ENCODE peak calls at places on chromosomes 16 and 17, in six cellular contexts. M is HFF-Myc, I is AG04450, S is body of pancreas, A is Peyer's patch, X is neural crest cell. Y is an unnamed sample.
A peak's percentile ranks its signal among the peaks of the same experiment; 100 is the strongest.

GRCh38 chr16:66979011-66979717 is 9.2 kb upstream of the CES4A start:
- DNase-seq in M (no peak), I (no peak), S (peak; percentile 36), A (no peak), X (no peak), Y (no peak)

GRCh38 chr17:5034651-5035050 is 575 bp downstream of the SLC52A1 start:
- DNase-seq in M (no peak), X (no peak), A (no peak), S (no peak), I (no peak), Y (no peak)

GRCh38 chr16:86128246-86128645 is 229.3 kb downstream of the IRF8 start:
- DNase-seq in I (no peak), M (no peak), A (no peak), X (no peak), S (no peak), Y (no peak)

GRCh38 chr16:28188085-28188916 is 23.5 kb downstream of the XPO6 start:
- DNase-seq in S (no peak), A (no peak), I (no peak), M (no peak), X (no peak), Y (no peak)

GRCh38 chr16:69017036-69017783 is 88.2 kb upstream of the HAS3 start:
- DNase-seq in M (peak; percentile 20), S (no peak), A (no peak), I (no peak), X (no peak), Y (no peak)

GRCh38 chr16:425740-426114 is 278 bp downstream of the RAB11FIP3 start:
- DNase-seq in A (no peak), S (no peak), M (no peak), X (no peak), I (no peak), Y (no peak)

GRCh38 chr16:86110726-86111125 is 211.8 kb downstream of the IRF8 start:
- DNase-seq in S (no peak), X (no peak), A (no peak), I (no peak), M (no peak), Y (no peak)

GRCh38 chr17:51486091-51486490 is 225.7 kb downstream of the UTP18 start:
- DNase-seq in I (no peak), A (no peak), M (no peak), X (no peak), S (peak; percentile 51), Y (no peak)

GRCh38 chr16:84555418-84556196 is 51.1 kb upstream of the MEAK7 start:
- DNase-seq in X (peak; percentile 60), S (no peak), M (no peak), A (no peak), I (no peak), Y (no peak)

GRCh38 chr17:42103221-42103954 is 5.1 kb upstream of the ZNF385C start:
- DNase-seq in X (no peak), S (no peak), A (no peak), I (no peak), M (no peak), Y (no peak)

GRCh38 chr16:11007714-11008240 is 63.4 kb downstream of the CLEC16A start:
- DNase-seq in M (no peak), A (no peak), I (no peak), X (no peak), S (no peak), Y (no peak)

GRCh38 chr16:13911306-13911705 is 8.6 kb upstream of the ERCC4 start:
- DNase-seq in A (no peak), S (no peak), X (no peak), M (no peak), I (no peak), Y (no peak)

GRCh38 chr16:78503501-78504110 is 404.2 kb downstream of the WWOX start:
- DNase-seq in X (peak; percentile 55), A (peak; percentile 75), I (no peak), M (no peak), S (peak; percentile 68), Y (no peak)

GRCh38 chr17:28258347-28258887 is 60.6 kb upstream of the TMEM97 start:
- DNase-seq in X (no peak), S (peak; percentile 69), A (peak; percentile 50), I (no peak), M (no peak), Y (no peak)

GRCh38 chr17:76266244-76266938 is 1.2 kb downstream of the UBALD2 start:
- DNase-seq in S (peak; percentile 8), I (no peak), A (no peak), X (no peak), M (no peak), Y (no peak)

GRCh38 chr17:47882247-47882646 is 13.8 kb upstream of the SP2 start:
- DNase-seq in S (no peak), X (no peak), M (no peak), A (peak; percentile 79), I (no peak), Y (no peak)

GRCh38 chr16:66386629-66387622 is 20.4 kb downstream of the CDH5 start:
- DNase-seq in M (no peak), A (peak; percentile 40), I (no peak), X (no peak), S (peak; percentile 61), Y (no peak)

DNA sequence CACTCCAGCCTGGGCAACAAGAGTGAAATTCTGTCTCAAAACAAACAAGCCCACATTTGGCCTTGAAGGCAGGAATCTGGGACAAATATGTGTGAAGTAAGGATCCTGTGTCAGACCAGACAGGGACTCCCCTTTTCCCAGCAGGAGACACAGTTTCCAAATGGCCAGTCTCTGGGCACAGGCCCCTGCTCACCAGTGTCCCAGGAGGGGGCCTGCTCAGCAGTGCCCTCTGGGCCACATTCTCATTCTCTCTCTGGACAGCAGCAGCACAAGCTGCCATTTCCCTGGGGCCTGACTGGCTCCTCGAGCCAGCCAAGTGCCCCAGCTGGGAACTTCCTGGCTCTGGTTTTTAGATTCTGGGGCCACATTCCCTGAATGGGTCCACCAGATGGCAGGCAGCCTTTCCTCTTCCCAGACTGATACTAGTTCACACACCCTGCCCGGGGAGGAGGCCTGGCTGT is 11.7 kb upstream of the MNT start:
- DNase-seq in I (no peak), A (no peak), X (no peak), S (peak; percentile 90), M (no peak), Y (no peak)
- TF ChIP-seq CTCF in I (no peak), A (no peak), X (no peak), S (peak; percentile 36), M (no peak), Y (no peak)

GRCh38 chr17:13306310-13306962 is 288.6 kb upstream of the ELAC2 start:
- DNase-seq in I (peak; percentile 46), A (no peak), M (peak; percentile 81), X (peak; percentile 41), S (peak; percentile 54), Y (no peak)
- TF ChIP-seq CTCF in I (peak; percentile 62), A (no peak), M (peak; percentile 73), X (peak; percentile 60), S (peak; percentile 57), Y (no peak)

GRCh38 chr16:23504453-23505179 is 5.7 kb downstream of the GGA2 start:
- DNase-seq in S (peak; percentile 70), X (no peak), A (peak; percentile 74), I (peak; percentile 54), M (peak; percentile 71), Y (peak; percentile 76)
- TF ChIP-seq CTCF in S (no peak), X (no peak), A (no peak), I (no peak), M (no peak), Y (no peak)

DNA sequence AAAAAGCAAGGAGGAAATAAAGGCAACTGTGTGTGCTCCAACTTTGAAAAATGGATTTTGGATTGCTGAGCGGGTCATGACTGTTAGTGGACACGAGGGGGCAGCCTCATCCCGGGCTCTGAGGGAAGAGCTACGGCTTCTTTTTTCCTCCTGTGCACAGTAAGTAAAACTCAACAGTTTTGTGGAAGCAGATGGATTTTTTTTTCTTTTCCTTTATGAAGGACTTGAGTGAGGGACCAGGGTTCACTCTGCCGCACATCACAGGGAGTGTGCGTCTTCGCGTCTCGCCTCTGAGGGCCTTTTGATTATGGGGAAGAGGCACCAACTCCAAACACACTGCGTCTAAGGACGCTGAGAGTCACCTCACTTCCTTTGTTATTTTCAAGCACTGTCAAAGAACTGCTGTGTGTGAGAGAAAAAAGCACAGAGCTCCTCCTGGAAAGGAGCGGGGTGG is 80.3 kb upstream of the GOT2 start:
- DNase-seq in X (peak; percentile 57), A (peak; percentile 47), S (peak; percentile 34), M (peak; percentile 3), I (peak; percentile 2), Y (peak; percentile 23)
- TF ChIP-seq CTCF in X (peak; percentile 93), A (peak; percentile 7), S (peak; percentile 70), M (peak; percentile 91), I (peak; percentile 91), Y (peak; percentile 79)

DNA sequence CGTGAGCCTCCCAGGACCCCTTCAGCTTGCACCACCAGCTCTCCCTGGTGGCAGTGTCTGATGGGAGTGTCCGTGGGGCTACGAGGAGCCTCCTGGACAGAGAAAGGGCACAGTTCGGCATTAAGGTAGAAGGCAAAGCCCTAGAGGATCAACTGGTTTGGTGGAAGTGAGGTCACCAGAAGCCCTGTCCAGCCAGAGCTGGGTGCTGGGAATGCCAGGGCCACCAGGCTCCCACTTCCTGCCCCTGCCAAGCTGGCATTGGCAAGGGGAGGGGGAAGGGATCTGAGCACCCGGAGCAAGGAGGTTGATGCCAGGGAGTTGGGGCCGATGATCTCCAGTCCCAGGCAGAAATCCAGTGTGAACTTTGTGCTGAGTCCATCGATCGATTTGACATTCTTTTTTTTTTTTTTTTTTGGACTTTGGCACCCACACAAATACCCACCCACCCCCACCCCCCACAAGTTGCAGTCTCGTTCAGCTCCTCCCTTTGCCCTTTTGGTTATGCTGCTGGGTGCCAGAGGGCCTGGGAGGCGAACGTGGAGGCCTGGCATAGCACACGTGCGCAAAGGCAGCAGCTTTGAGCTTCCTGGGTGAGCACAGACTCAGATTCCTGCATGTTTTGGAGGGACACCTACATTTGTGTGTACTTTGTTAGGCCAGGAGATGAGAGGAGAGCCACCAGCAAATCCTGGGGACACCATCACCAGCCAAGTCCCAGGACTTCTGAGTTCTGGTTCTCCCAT is 2.1 kb downstream of the NHERF1 start:
- DNase-seq in S (peak; percentile 98), X (no peak), I (no peak), M (no peak), A (peak; percentile 84), Y (no peak)
- TF ChIP-seq CTCF in S (peak; percentile 24), X (no peak), I (no peak), M (no peak), A (no peak), Y (no peak)

DNA sequence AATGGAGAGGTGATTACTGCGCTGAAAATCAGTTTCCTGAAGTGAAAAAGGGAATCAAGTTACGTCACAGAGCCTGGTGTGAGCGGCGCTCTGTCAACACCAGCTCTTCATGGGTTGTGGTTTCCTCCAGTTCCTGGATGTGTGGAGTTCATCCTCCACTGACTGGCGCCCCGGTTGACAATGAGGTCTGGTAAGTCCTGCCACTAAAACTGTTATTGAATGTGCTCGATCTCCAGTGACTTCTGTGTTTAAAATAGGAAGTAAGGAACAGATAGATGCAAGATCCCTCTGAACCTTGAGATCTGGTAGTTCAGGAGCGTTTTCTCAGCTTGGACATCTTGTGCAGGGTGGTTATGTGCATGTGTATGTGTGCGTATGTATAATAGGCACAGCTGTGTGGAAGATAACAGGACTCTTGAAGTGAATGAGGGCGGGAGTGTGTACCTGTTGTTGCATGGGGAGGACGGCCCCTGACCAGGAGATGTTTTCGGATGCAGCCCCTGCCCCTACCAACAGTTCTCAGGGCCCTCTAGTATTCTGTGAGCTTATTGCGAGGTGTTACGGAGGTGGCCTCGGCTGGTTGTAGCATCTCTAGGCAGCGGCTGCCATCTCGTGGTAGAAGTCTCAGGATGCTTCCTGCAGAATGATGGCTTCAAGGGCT is 22.0 kb upstream of the GOT2 start:
- DNase-seq in I (peak; percentile 38), S (peak; percentile 69), A (peak; percentile 92), X (peak; percentile 68), M (no peak), Y (peak; percentile 45)
- TF ChIP-seq CTCF in I (peak; percentile 83), S (peak; percentile 52), A (peak; percentile 12), X (peak; percentile 82), M (peak; percentile 59), Y (peak; percentile 64)

Y was measured in natural killer cell.